ENCODE peak calls at places on chromosomes 3 and 15, in six cellular contexts. G, R, F, T, Q and W are unnamed samples. For H3K4me1, the result is how much of the 10 kb centered on the place peaks cover.

GRCh38 chr3:182516597-182517336 is 276.5 kb upstream of the ATP11B start:
- DNase-seq in Q (no peak), T (no peak), R (no peak), F (no peak), G (no peak), W (no peak)

GRCh38 chr15:37016287-37016686 is 84.1 kb downstream of the MEIS2 start:
- DNase-seq in T (peak), R (peak), Q (no peak), F (no peak), G (peak), W (no peak)

GRCh38 chr15:73755481-73755880 is 2.3 kb upstream of the INSYN1 start:
- DNase-seq in F (no peak), R (no peak), T (no peak), G (no peak), Q (no peak), W (no peak)

GRCh38 chr15:48719668-48720067 is 74.2 kb upstream of the FBN1 start:
- DNase-seq in R (no peak), F (no peak), G (no peak), Q (no peak), T (no peak), W (no peak)

GRCh38 chr15:93028111-93028631 is 60.8 kb downstream of the RGMA start:
- DNase-seq in F (no peak), R (no peak), T (no peak), G (peak), Q (no peak), W (no peak)

GRCh38 chr3:191963182-191963581 is 502.2 kb downstream of the PYDC2 start:
- DNase-seq in F (no peak), Q (no peak), G (no peak), T (no peak), R (no peak), W (no peak)

GRCh38 chr3:15722877-15723623 is 74.7 kb downstream of the ANKRD28 start:
- DNase-seq in Q (no peak), T (no peak), G (no peak), F (no peak), R (no peak), W (no peak)

GRCh38 chr15:32705450-32705849 is 12.4 kb upstream of the GREM1 start:
- DNase-seq in T (no peak), G (no peak), R (peak), F (no peak), Q (no peak), W (no peak)

GRCh38 chr3:142934128-142934896 is 29.2 kb downstream of the PAQR9 start:
- DNase-seq in Q (no peak), G (no peak), R (no peak), T (no peak), F (no peak), W (no peak)

GRCh38 chr15:43230640-43231115 is 9.9 kb upstream of the EPB42 start:
- DNase-seq in F (no peak), Q (no peak), T (no peak), R (no peak), G (no peak), W (no peak)

GRCh38 chr3:106534206-106534605 is 665.4 kb upstream of the CBLB start:
- DNase-seq in T (no peak), G (no peak), Q (no peak), F (peak), R (no peak), W (no peak)

GRCh38 chr3:182323126-182323727 is 470.1 kb upstream of the ATP11B start:
- DNase-seq in T (no peak), G (no peak), Q (no peak), F (no peak), R (no peak), W (no peak)

GRCh38 chr15:74782596-74783071 is 754 bp downstream of the CSK start:
- DNase-seq in G (no peak), F (no peak), R (no peak), T (no peak), Q (no peak), W (no peak)

GRCh38 chr15:58269455-58270414 is 131.6 kb downstream of the AQP9 start:
- DNase-seq in R (peak), G (no peak), F (no peak), Q (no peak), T (no peak), W (no peak)

GRCh38 chr15:90099868-90100854 is 2.1 kb downstream of the IDH2 start:
- DNase-seq in G (no peak), T (no peak), F (no peak), R (no peak), Q (peak), W (peak)

GRCh38 chr3:100590114-100590839 is 19.1 kb upstream of the ADGRG7 start:
- DNase-seq in T (no peak), R (peak), F (no peak), Q (no peak), G (peak), W (peak)

GRCh38 chr3:169007145-169007544 is 656.4 kb downstream of the MECOM start:
- DNase-seq in T (no peak), Q (no peak), F (no peak), G (no peak), R (no peak), W (no peak)

GRCh38 chr15:63241316-63241715 is 36.1 kb upstream of the APH1B start:
- DNase-seq in G (no peak), F (no peak), R (no peak), T (no peak), Q (no peak), W (no peak)

GRCh38 chr15:63240136-63240535 is 37.3 kb upstream of the APH1B start:
- DNase-seq in Q (no peak), G (no peak), F (no peak), R (no peak), T (no peak), W (no peak)

GRCh38 chr15:63238796-63239195 is 38.6 kb upstream of the APH1B start:
- DNase-seq in G (no peak), R (peak), F (no peak), Q (no peak), T (no peak), W (no peak)

GRCh38 chr15:63236272-63236671 is 41.1 kb upstream of the APH1B start:
- DNase-seq in F (no peak), G (no peak), R (peak), T (no peak), Q (no peak), W (no peak)

DNA sequence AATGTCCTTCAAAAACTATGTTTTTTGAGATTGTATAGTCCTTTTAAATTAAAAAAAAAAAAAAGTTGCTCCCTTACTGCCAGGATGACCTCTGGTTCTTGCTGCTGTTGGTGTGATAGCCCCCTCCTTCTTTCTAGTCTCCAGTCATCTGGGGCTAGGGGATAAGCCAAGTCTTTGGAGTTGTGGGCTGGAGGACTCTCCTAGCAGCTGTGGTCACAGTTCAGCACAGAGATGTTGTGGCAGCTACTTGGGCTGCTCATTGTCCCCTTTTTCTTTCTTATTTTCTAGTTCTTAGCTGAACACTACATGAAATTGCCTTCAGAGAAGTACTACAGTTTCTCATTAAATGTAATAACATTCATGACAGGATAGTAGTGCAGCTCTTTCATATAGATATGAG is 39.2 kb upstream of the APH1B start:
- DNase-seq in R (no peak), Q (no peak), G (no peak), T (no peak), F (no peak), W (no peak)
- H3K4me1 ChIP-seq in R (under half), Q (under half), G (under half), T (under half), F (under half), W (under half)

DNA sequence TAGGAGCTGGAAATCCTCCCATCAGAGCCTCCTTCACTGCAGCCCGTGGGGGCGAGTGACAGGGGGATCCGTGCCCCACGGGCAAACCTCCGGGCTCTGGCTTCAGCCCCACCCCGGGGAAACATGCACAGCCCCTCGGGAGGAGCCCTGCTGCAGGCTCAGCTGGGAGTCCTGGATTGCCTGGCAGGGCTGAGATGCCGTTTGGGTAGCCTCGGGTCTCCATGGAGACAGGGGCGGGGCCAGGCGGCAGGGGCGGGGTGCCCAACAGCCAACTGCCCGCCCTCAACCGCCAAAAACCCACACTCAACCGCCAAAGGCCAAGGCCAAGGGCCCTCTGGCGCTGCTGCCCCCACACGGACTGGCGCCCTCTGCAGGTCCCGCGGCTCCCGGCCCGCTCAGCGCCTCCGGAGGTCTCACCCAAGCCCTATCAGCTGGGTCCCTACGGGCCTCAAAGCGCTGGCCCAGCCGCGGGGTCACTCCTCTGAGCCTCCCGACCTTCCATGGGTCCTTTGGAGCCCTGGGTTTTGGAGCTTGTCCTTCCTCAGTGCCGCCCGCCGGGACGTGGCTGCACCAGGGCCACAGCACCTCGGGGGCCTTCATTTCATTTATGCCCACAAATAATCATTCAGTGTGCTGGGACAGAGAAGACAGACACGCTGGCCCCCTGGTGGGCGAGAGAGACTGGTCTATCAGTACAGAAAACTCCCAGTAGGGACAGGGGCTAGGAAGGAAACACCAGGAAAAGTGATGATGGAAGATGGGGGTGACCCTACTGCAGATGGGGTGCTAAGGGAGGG is 33.5 kb upstream of the ACAD9 start:
- DNase-seq in F (peak), T (peak), Q (peak), R (peak), G (peak), W (peak)
- H3K27ac ChIP-seq in F (peak), T (peak), Q (peak), R (no peak), G (peak), W (no peak)

DNA sequence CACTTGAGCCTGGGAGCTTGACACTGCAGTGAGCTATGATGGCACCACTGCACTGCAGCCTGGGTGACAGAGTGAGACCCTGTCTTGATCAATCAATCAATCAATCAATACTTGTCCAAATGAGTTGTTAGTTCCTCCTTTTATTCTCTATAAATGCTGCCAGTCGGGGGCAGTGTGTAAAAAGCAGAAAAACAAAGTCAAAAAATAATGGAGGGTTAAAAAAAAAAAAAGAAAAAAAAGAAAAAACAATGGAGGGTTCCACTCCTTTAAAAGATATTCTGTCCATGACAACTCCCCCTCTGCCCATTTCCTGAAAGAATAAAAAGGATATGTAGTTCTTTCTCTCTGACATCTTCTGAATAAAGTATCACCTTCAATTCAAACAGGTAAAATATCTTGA is 1068.6 kb downstream of the FHIT start:
- DNase-seq in G (no peak), R (peak), F (no peak), Q (no peak), T (no peak), W (no peak)
- TF ChIP-seq CTCF in G (no peak), R (peak), F (no peak), Q (no peak), T (no peak), W (no peak)

DNA sequence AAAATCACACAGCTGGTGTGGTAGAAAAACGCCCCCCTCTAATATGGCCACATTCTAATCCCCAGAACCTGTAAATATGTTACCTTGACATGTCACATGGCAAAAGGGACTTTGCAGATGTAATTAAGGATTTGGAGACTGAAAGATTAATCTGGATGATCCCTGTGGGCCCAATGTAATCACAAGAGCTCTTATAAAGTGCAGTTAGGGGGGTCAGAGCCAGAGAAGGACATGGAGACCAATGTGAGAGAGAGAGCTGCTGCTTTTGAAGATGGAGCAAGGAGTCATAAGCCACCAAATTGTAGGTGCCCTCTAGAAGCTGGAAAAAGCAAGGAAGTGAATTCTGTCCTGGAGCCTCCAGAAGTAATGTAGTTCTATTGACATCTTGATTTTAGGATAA is 152.6 kb downstream of the PEX5L start:
- DNase-seq in R (no peak), T (no peak), Q (no peak), G (no peak), F (no peak), W (no peak)
- H3K4me1 ChIP-seq in R (under half), T (under half), Q (under half), G (under half), F (under half), W (under half)

DNA sequence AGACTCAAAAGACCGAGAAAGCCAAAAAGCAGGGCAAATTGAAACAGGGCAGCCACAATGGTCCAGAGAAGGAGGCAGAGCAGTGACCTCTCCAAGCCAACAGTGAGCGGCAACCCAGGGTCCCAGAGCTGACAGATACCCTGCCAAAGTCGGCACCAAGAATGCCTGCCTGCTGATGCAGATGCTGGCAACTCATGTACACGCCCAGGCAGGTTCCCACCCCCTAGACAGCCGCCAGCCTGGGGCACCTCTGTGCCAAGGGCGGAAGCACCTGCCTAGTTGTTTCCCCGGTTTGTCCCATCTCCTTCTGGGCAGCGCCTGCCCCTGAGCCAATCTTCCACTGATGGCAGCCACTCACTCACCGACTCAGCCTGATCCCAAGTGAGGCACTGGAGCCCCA is 22.1 kb downstream of the KLHL25 start:
- DNase-seq in R (no peak), G (no peak), Q (peak), T (no peak), F (no peak), W (no peak)
- H3K27ac ChIP-seq in R (no peak), G (peak), Q (peak), T (peak), F (peak), W (no peak)

GRCh38 chr15:39013262-39013661 is 448.6 kb upstream of the RASGRP1 start:
- DNase-seq in G (no peak), T (no peak), F (no peak), Q (no peak), R (no peak), W (no peak)
- TF ChIP-seq CTCF in G (no peak), T (no peak), F (no peak), Q (no peak), R (no peak), W (no peak)

GRCh38 chr15:24766511-24767133 is 91.0 kb downstream of the NPAP1 start:
- DNase-seq in Q (no peak), R (no peak), T (no peak), F (no peak), G (no peak), W (no peak)

GRCh38 chr15:24760066-24760465 is 84.5 kb downstream of the NPAP1 start:
- DNase-seq in Q (no peak), T (no peak), R (no peak), G (no peak), F (no peak), W (no peak)

GRCh38 chr15:24761704-24762302 is 86.2 kb downstream of the NPAP1 start:
- DNase-seq in R (peak), Q (no peak), F (no peak), T (no peak), G (no peak), W (no peak)

GRCh38 chr15:24764375-24765171 is 89.0 kb downstream of the NPAP1 start:
- DNase-seq in T (no peak), G (no peak), F (no peak), R (no peak), Q (no peak), W (no peak)

DNA sequence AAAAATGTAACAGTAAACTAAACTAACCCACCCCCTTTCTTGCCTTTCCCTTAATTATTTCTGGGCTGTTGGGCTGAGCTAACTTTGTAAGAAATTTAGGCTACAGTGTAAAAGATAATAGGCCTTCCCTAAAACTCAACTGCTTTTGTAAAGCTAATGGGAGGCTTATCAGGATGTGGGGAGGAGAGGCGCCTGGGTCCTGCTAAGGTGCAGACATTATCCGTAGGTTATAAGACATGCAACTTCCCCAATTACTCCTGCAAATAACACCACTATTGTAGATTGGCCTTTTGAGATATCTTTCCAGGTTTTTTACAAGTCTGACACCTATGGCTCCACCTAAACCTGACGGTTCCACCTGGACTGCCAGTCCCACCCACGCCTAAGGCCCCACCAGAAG is 88.3 kb downstream of the NPAP1 start:
- DNase-seq in F (no peak), G (no peak), Q (no peak), R (no peak), T (no peak), W (no peak)
- H3K4me1 ChIP-seq in F (under half), G (under half), Q (under half), R (under half), T (under half), W (under half)